ENCODE peak calls at places on chromosomes 4 and X, in six cellular contexts. One of them, this sample, is unnamed.

GRCh38 chr4:87038837-87039715 is 104.3 kb downstream of the AFF1 start:
- DNase-seq in upper lobe of right lung: no peak
- DNase-seq in mammary epithelial cell: peak; percentile 89
- DNase-seq in HFF-Myc: no peak
- DNase-seq in GM10248: no peak
- DNase-seq in lower leg skin: peak; percentile 88
- DNase-seq in this sample: no peak

GRCh38 chr4:128565565-128566186 is 243.8 kb upstream of the JADE1 start:
- DNase-seq in lower leg skin: no peak
- DNase-seq in upper lobe of right lung: peak; percentile 69
- DNase-seq in mammary epithelial cell: no peak
- DNase-seq in GM10248: peak; percentile 41
- DNase-seq in HFF-Myc: no peak
- DNase-seq in this sample: no peak

GRCh38 chr4:7009591-7009990 is 33.6 kb upstream of the TADA2B start:
- DNase-seq in GM10248: no peak
- DNase-seq in lower leg skin: no peak
- DNase-seq in mammary epithelial cell: no peak
- DNase-seq in upper lobe of right lung: no peak
- DNase-seq in HFF-Myc: no peak
- DNase-seq in this sample: no peak

GRCh38 chr4:128600410-128600809 is 209.1 kb upstream of the JADE1 start:
- DNase-seq in lower leg skin: no peak
- DNase-seq in mammary epithelial cell: peak; percentile 17
- DNase-seq in HFF-Myc: no peak
- DNase-seq in GM10248: no peak
- DNase-seq in upper lobe of right lung: no peak
- DNase-seq in this sample: no peak

GRCh38 chr4:139243448-139244365 is 36.3 kb downstream of the MGARP start:
- DNase-seq in mammary epithelial cell: peak; percentile 100
- DNase-seq in GM10248: no peak
- DNase-seq in upper lobe of right lung: no peak
- DNase-seq in lower leg skin: no peak
- DNase-seq in HFF-Myc: peak; percentile 99
- DNase-seq in this sample: no peak

GRCh38 chrX:3134316-3134715 is 93.0 kb downstream of the ARSF start:
- DNase-seq in mammary epithelial cell: no peak
- DNase-seq in lower leg skin: no peak
- DNase-seq in GM10248: no peak
- DNase-seq in upper lobe of right lung: no peak
- DNase-seq in HFF-Myc: no peak
- DNase-seq in this sample: no peak

GRCh38 chrX:39930777-39931553 is 166.8 kb downstream of the BCOR start:
- DNase-seq in lower leg skin: no peak
- DNase-seq in mammary epithelial cell: no peak
- DNase-seq in GM10248: no peak
- DNase-seq in upper lobe of right lung: no peak
- DNase-seq in HFF-Myc: no peak
- DNase-seq in this sample: no peak

GRCh38 chr4:126955292-126956191 is 677.2 kb upstream of the INTU start:
- DNase-seq in HFF-Myc: no peak
- DNase-seq in GM10248: peak; percentile 8
- DNase-seq in upper lobe of right lung: no peak
- DNase-seq in mammary epithelial cell: no peak
- DNase-seq in lower leg skin: no peak
- DNase-seq in this sample: no peak

GRCh38 chrX:106619797-106620196 is 8.0 kb downstream of the RADX start:
- DNase-seq in GM10248: no peak
- DNase-seq in mammary epithelial cell: no peak
- DNase-seq in HFF-Myc: no peak
- DNase-seq in lower leg skin: no peak
- DNase-seq in upper lobe of right lung: no peak
- DNase-seq in this sample: no peak

GRCh38 chr4:125891597-125892258 is 577.0 kb downstream of the FAT4 start:
- DNase-seq in upper lobe of right lung: no peak
- DNase-seq in HFF-Myc: peak; percentile 91
- DNase-seq in GM10248: no peak
- DNase-seq in mammary epithelial cell: no peak
- DNase-seq in lower leg skin: no peak
- DNase-seq in this sample: no peak

DNA sequence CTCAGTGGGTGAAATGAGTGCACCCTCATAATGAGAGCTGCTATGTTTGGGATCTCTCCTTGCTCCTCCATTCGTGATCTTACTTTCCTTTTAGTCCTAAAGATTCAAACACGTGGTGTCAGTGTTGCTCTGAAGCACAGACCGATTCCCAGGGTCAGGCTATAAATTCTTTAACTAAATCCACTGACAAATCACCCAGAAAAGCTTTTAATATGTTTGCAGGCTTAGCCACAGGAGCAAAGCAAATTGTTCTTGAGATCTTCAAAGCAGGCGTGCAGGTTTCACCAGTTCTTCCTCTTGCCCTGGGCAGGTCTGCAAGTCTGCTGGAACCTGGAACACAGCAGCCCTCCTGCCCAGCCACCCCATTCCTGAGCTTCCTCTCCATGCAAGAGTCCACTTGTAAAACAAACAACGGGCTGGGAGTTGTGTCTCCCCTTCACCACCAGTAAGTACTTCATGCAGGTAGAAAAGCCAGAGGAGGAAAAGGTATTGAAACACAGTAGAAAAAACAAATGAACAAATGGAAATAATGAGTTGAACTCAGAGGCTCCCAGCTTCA is 70.1 kb upstream of the ENPP6 start:
- DNase-seq in mammary epithelial cell: peak; percentile 50
- DNase-seq in lower leg skin: no peak
- DNase-seq in HFF-Myc: no peak
- DNase-seq in GM10248: no peak
- DNase-seq in upper lobe of right lung: no peak
- DNase-seq in this sample: no peak
- TF ChIP-seq CTCF in mammary epithelial cell: peak; percentile 4
- TF ChIP-seq CTCF in lower leg skin: no peak
- TF ChIP-seq CTCF in HFF-Myc: no peak
- TF ChIP-seq CTCF in GM10248: peak; percentile 12
- TF ChIP-seq CTCF in upper lobe of right lung: peak; percentile 29
- TF ChIP-seq CTCF in this sample: peak; percentile 4

GRCh38 chr4:145014365-145014764 is 83.6 kb downstream of the ANAPC10 start:
- DNase-seq in lower leg skin: no peak
- DNase-seq in GM10248: no peak
- DNase-seq in upper lobe of right lung: no peak
- DNase-seq in HFF-Myc: no peak
- DNase-seq in mammary epithelial cell: no peak
- DNase-seq in this sample: no peak
- TF ChIP-seq CTCF in lower leg skin: no peak
- TF ChIP-seq CTCF in GM10248: no peak
- TF ChIP-seq CTCF in upper lobe of right lung: no peak
- TF ChIP-seq CTCF in HFF-Myc: no peak
- TF ChIP-seq CTCF in mammary epithelial cell: no peak
- TF ChIP-seq CTCF in this sample: no peak

GRCh38 chrX:15854080-15854655 is 445 bp downstream of the AP1S2 start:
- DNase-seq in HFF-Myc: no peak
- DNase-seq in upper lobe of right lung: peak; percentile 78
- DNase-seq in lower leg skin: peak; percentile 91
- DNase-seq in GM10248: peak; percentile 62
- DNase-seq in mammary epithelial cell: peak; percentile 24
- DNase-seq in this sample: no peak
- TF ChIP-seq CTCF in HFF-Myc: no peak
- TF ChIP-seq CTCF in upper lobe of right lung: peak; percentile 27
- TF ChIP-seq CTCF in lower leg skin: no peak
- TF ChIP-seq CTCF in GM10248: peak; percentile 33
- TF ChIP-seq CTCF in mammary epithelial cell: no peak
- TF ChIP-seq CTCF in this sample: peak; percentile 34

DNA sequence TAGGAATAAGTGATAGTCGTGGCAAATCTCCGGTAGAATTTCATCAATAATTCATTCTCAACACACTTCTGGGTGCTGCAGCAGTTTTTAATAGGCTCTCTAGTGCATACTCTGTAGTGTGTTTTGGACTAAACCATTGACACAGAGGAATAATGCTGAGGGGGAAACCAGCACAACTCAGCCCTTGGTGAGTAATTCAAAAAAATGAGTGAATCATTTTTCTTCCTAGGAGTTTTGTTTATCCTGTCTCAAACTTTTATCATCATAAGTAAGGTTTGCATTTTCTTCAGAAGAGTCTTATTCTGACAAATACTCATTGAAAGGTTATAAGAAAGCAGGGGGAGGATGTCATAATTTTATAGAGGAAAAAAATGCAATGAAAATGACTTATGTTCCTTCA is 2542.6 kb downstream of the PCDH7 start:
- DNase-seq in HFF-Myc: peak; percentile 66
- DNase-seq in lower leg skin: no peak
- DNase-seq in GM10248: no peak
- DNase-seq in mammary epithelial cell: no peak
- DNase-seq in upper lobe of right lung: no peak
- DNase-seq in this sample: no peak
- TF ChIP-seq CTCF in HFF-Myc: no peak
- TF ChIP-seq CTCF in lower leg skin: no peak
- TF ChIP-seq CTCF in GM10248: no peak
- TF ChIP-seq CTCF in mammary epithelial cell: no peak
- TF ChIP-seq CTCF in upper lobe of right lung: no peak
- TF ChIP-seq CTCF in this sample: no peak

GRCh38 chrX:103686199-103687072 is at the start of gene MORF4L2:
- DNase-seq in GM10248: peak; percentile 69
- DNase-seq in upper lobe of right lung: peak; percentile 91
- DNase-seq in HFF-Myc: peak; percentile 96
- DNase-seq in mammary epithelial cell: peak; percentile 97
- DNase-seq in lower leg skin: peak; percentile 97
- DNase-seq in this sample: peak; percentile 95

GRCh38 chrX:103688949-103689348 is 2.5 kb upstream of the MORF4L2 start:
- DNase-seq in mammary epithelial cell: peak; percentile 30
- DNase-seq in lower leg skin: no peak
- DNase-seq in HFF-Myc: no peak
- DNase-seq in GM10248: peak; percentile 24
- DNase-seq in upper lobe of right lung: no peak
- DNase-seq in this sample: no peak

GRCh38 chrX:103685396-103685795 is 1.1 kb downstream of the MORF4L2 start:
- DNase-seq in mammary epithelial cell: no peak
- DNase-seq in lower leg skin: no peak
- DNase-seq in GM10248: no peak
- DNase-seq in HFF-Myc: no peak
- DNase-seq in upper lobe of right lung: no peak
- DNase-seq in this sample: no peak

GRCh38 chrX:103687696-103688191 is 1.2 kb upstream of the MORF4L2 start:
- DNase-seq in upper lobe of right lung: peak; percentile 72
- DNase-seq in mammary epithelial cell: peak; percentile 62
- DNase-seq in lower leg skin: peak; percentile 87
- DNase-seq in GM10248: peak; percentile 13
- DNase-seq in HFF-Myc: peak; percentile 49
- DNase-seq in this sample: no peak

GRCh38 chrX:103687073-103687695 is 685 bp upstream of the MORF4L2 start:
- DNase-seq in HFF-Myc: no peak
- DNase-seq in mammary epithelial cell: no peak
- DNase-seq in upper lobe of right lung: peak; percentile 94
- DNase-seq in GM10248: peak; percentile 54
- DNase-seq in lower leg skin: peak; percentile 97
- DNase-seq in this sample: peak; percentile 45
- TF ChIP-seq CTCF in HFF-Myc: peak; percentile 34
- TF ChIP-seq CTCF in mammary epithelial cell: peak; percentile 14
- TF ChIP-seq CTCF in upper lobe of right lung: peak; percentile 51
- TF ChIP-seq CTCF in GM10248: no peak
- TF ChIP-seq CTCF in lower leg skin: no peak
- TF ChIP-seq CTCF in this sample: peak; percentile 41

GRCh38 chr4:164892018-164892417 is 15.0 kb downstream of the APELA start:
- DNase-seq in lower leg skin: no peak
- DNase-seq in HFF-Myc: no peak
- DNase-seq in GM10248: no peak
- DNase-seq in upper lobe of right lung: no peak
- DNase-seq in mammary epithelial cell: no peak
- DNase-seq in this sample: peak; percentile 16
- TF ChIP-seq CTCF in lower leg skin: no peak
- TF ChIP-seq CTCF in HFF-Myc: no peak
- TF ChIP-seq CTCF in GM10248: no peak
- TF ChIP-seq CTCF in upper lobe of right lung: no peak
- TF ChIP-seq CTCF in mammary epithelial cell: no peak
- TF ChIP-seq CTCF in this sample: no peak

This sample was measured in GM12864.